ENCODE peak calls at places on chromosomes 6 and 20, in eight cellular contexts. One of them, this sample, is unnamed.

GRCh38 chr6:21064716-21065340 is 528.7 kb upstream of the SOX4 start:
- DNase-seq in GM23248: no peak
- DNase-seq in keratinocyte: no peak
- DNase-seq in IMR-90: no peak
- DNase-seq in adipocyte: peak; percentile 49
- DNase-seq in mesenchymal stem cell: no peak
- DNase-seq in HCT116: no peak
- DNase-seq in kidney: no peak
- DNase-seq in this sample: no peak

GRCh38 chr6:49787176-49787575 is at the start of gene PGK2:
- DNase-seq in GM23248: no peak
- DNase-seq in keratinocyte: no peak
- DNase-seq in IMR-90: no peak
- DNase-seq in adipocyte: no peak
- DNase-seq in mesenchymal stem cell: no peak
- DNase-seq in HCT116: peak; percentile 29
- DNase-seq in kidney: no peak
- DNase-seq in this sample: no peak

GRCh38 chr6:38599261-38599660 is 40.5 kb downstream of the BTBD9 start:
- DNase-seq in GM23248: no peak
- DNase-seq in keratinocyte: no peak
- DNase-seq in IMR-90: no peak
- DNase-seq in adipocyte: no peak
- DNase-seq in mesenchymal stem cell: no peak
- DNase-seq in HCT116: no peak
- DNase-seq in kidney: no peak
- DNase-seq in this sample: no peak

GRCh38 chr6:123986938-123987337 is 183.3 kb downstream of the NKAIN2 start:
- DNase-seq in GM23248: no peak
- DNase-seq in keratinocyte: no peak
- DNase-seq in IMR-90: no peak
- DNase-seq in adipocyte: no peak
- DNase-seq in mesenchymal stem cell: no peak
- DNase-seq in HCT116: no peak
- DNase-seq in kidney: no peak
- DNase-seq in this sample: no peak

GRCh38 chr20:49396230-49396629 is 86.2 kb downstream of the KCNB1 start:
- DNase-seq in GM23248: peak; percentile 37
- DNase-seq in keratinocyte: no peak
- DNase-seq in IMR-90: no peak
- DNase-seq in adipocyte: no peak
- DNase-seq in mesenchymal stem cell: no peak
- DNase-seq in HCT116: no peak
- DNase-seq in kidney: no peak
- DNase-seq in this sample: no peak

GRCh38 chr20:54219751-54220426 is 12.0 kb downstream of the PFDN4 start:
- DNase-seq in GM23248: peak; percentile 72
- DNase-seq in keratinocyte: no peak
- DNase-seq in IMR-90: peak; percentile 63
- DNase-seq in adipocyte: peak; percentile 85
- DNase-seq in mesenchymal stem cell: peak; percentile 33
- DNase-seq in HCT116: peak; percentile 28
- DNase-seq in kidney: no peak
- DNase-seq in this sample: no peak

GRCh38 chr20:57594092-57594911 is 25.9 kb downstream of the ZBP1 start:
- DNase-seq in GM23248: peak; percentile 47
- DNase-seq in keratinocyte: no peak
- DNase-seq in IMR-90: peak; percentile 8
- DNase-seq in adipocyte: peak; percentile 70
- DNase-seq in mesenchymal stem cell: peak; percentile 30
- DNase-seq in HCT116: peak; percentile 12
- DNase-seq in kidney: peak; percentile 74
- DNase-seq in this sample: peak; percentile 43

GRCh38 chr20:44247676-44248419 is 740 bp downstream of the GDAP1L1 start:
- DNase-seq in GM23248: peak; percentile 46
- DNase-seq in keratinocyte: no peak
- DNase-seq in IMR-90: peak; percentile 15
- DNase-seq in adipocyte: peak; percentile 38
- DNase-seq in mesenchymal stem cell: peak; percentile 46
- DNase-seq in HCT116: no peak
- DNase-seq in kidney: no peak
- DNase-seq in this sample: peak; percentile 39

GRCh38 chr6:446418-447366 is 55.1 kb downstream of the IRF4 start:
- DNase-seq in GM23248: peak; percentile 50
- DNase-seq in keratinocyte: no peak
- DNase-seq in IMR-90: no peak
- DNase-seq in adipocyte: no peak
- DNase-seq in mesenchymal stem cell: no peak
- DNase-seq in HCT116: no peak
- DNase-seq in kidney: peak; percentile 32
- DNase-seq in this sample: peak; percentile 64

GRCh38 chr6:138973481-138974140 is 14.4 kb downstream of the REPS1 start:
- DNase-seq in GM23248: peak; percentile 64
- DNase-seq in keratinocyte: no peak
- DNase-seq in IMR-90: peak; percentile 67
- DNase-seq in adipocyte: peak; percentile 43
- DNase-seq in mesenchymal stem cell: peak; percentile 51
- DNase-seq in HCT116: no peak
- DNase-seq in kidney: no peak
- DNase-seq in this sample: no peak

GRCh38 chr6:3848380-3848779 is 793 bp upstream of the FAM50B start:
- DNase-seq in GM23248: peak; percentile 85
- DNase-seq in keratinocyte: peak; percentile 36
- DNase-seq in IMR-90: no peak
- DNase-seq in adipocyte: no peak
- DNase-seq in mesenchymal stem cell: peak; percentile 21
- DNase-seq in HCT116: no peak
- DNase-seq in kidney: no peak
- DNase-seq in this sample: no peak

GRCh38 chr6:2102316-2102883 is 143.0 kb downstream of the GMDS start:
- DNase-seq in GM23248: no peak
- DNase-seq in keratinocyte: no peak
- DNase-seq in IMR-90: peak; percentile 29
- DNase-seq in adipocyte: no peak
- DNase-seq in mesenchymal stem cell: no peak
- DNase-seq in HCT116: no peak
- DNase-seq in kidney: no peak
- DNase-seq in this sample: no peak

GRCh38 chr6:63640062-63640461 is 4.5 kb downstream of the PHF3 start:
- DNase-seq in GM23248: peak; percentile 83
- DNase-seq in keratinocyte: no peak
- DNase-seq in IMR-90: peak; percentile 79
- DNase-seq in adipocyte: no peak
- DNase-seq in mesenchymal stem cell: peak; percentile 35
- DNase-seq in HCT116: no peak
- DNase-seq in kidney: no peak
- DNase-seq in this sample: no peak

GRCh38 chr6:137033828-137034227 is 10.9 kb downstream of the IL20RA start:
- DNase-seq in GM23248: no peak
- DNase-seq in keratinocyte: no peak
- DNase-seq in IMR-90: no peak
- DNase-seq in adipocyte: no peak
- DNase-seq in mesenchymal stem cell: peak; percentile 86
- DNase-seq in HCT116: no peak
- DNase-seq in kidney: no peak
- DNase-seq in this sample: peak; percentile 71

GRCh38 chr20:62551408-62552323 is 75.9 kb upstream of the GATA5 start:
- DNase-seq in GM23248: no peak
- DNase-seq in keratinocyte: no peak
- DNase-seq in IMR-90: no peak
- DNase-seq in adipocyte: no peak
- DNase-seq in mesenchymal stem cell: no peak
- DNase-seq in HCT116: no peak
- DNase-seq in kidney: no peak
- DNase-seq in this sample: no peak

GRCh38 chr6:18368277-18369105 is 18.7 kb upstream of the RNF144B start:
- DNase-seq in GM23248: no peak
- DNase-seq in keratinocyte: no peak
- DNase-seq in IMR-90: no peak
- DNase-seq in adipocyte: no peak
- DNase-seq in mesenchymal stem cell: no peak
- DNase-seq in HCT116: no peak
- DNase-seq in kidney: no peak
- DNase-seq in this sample: no peak

GRCh38 chr6:94636780-94637385 is 940.5 kb upstream of the MANEA start:
- DNase-seq in GM23248: no peak
- DNase-seq in keratinocyte: no peak
- DNase-seq in IMR-90: peak; percentile 1
- DNase-seq in adipocyte: no peak
- DNase-seq in mesenchymal stem cell: peak; percentile 28
- DNase-seq in HCT116: peak; percentile 19
- DNase-seq in kidney: no peak
- DNase-seq in this sample: no peak

GRCh38 chr6:125983246-125983945 is 2.9 kb upstream of the TRMT11 start:
- DNase-seq in GM23248: peak; percentile 85
- DNase-seq in keratinocyte: no peak
- DNase-seq in IMR-90: peak; percentile 91
- DNase-seq in adipocyte: peak; percentile 86
- DNase-seq in mesenchymal stem cell: peak; percentile 66
- DNase-seq in HCT116: no peak
- DNase-seq in kidney: no peak
- DNase-seq in this sample: no peak

GRCh38 chr6:11251553-11252358 is 19.3 kb upstream of the NEDD9 start:
- DNase-seq in GM23248: peak; percentile 79
- DNase-seq in keratinocyte: no peak
- DNase-seq in IMR-90: peak; percentile 64
- DNase-seq in adipocyte: peak; percentile 64
- DNase-seq in mesenchymal stem cell: peak; percentile 68
- DNase-seq in HCT116: no peak
- DNase-seq in kidney: peak; percentile 76
- DNase-seq in this sample: no peak

GRCh38 chr20:10190456-10190855 is 28.2 kb upstream of the SNAP25 start:
- DNase-seq in GM23248: no peak
- DNase-seq in keratinocyte: no peak
- DNase-seq in IMR-90: no peak
- DNase-seq in adipocyte: no peak
- DNase-seq in mesenchymal stem cell: no peak
- DNase-seq in HCT116: no peak
- DNase-seq in kidney: no peak
- DNase-seq in this sample: no peak

GRCh38 chr6:99241905-99242534 is 107.5 kb downstream of the FAXC start:
- DNase-seq in GM23248: peak; percentile 47
- DNase-seq in keratinocyte: no peak
- DNase-seq in IMR-90: peak; percentile 40
- DNase-seq in adipocyte: peak; percentile 62
- DNase-seq in mesenchymal stem cell: peak; percentile 13
- DNase-seq in HCT116: peak; percentile 38
- DNase-seq in kidney: no peak
- DNase-seq in this sample: peak; percentile 10

GRCh38 chr20:53080969-53081871 is 109.1 kb downstream of the TSHZ2 start:
- DNase-seq in GM23248: peak; percentile 38
- DNase-seq in keratinocyte: peak; percentile 25
- DNase-seq in IMR-90: peak; percentile 27
- DNase-seq in adipocyte: no peak
- DNase-seq in mesenchymal stem cell: peak; percentile 84
- DNase-seq in HCT116: no peak
- DNase-seq in kidney: no peak
- DNase-seq in this sample: no peak

GRCh38 chr20:50332491-50332980 is 141.9 kb downstream of the CEBPB start:
- DNase-seq in GM23248: no peak
- DNase-seq in keratinocyte: no peak
- DNase-seq in IMR-90: no peak
- DNase-seq in adipocyte: no peak
- DNase-seq in mesenchymal stem cell: no peak
- DNase-seq in HCT116: no peak
- DNase-seq in kidney: no peak
- DNase-seq in this sample: no peak

GRCh38 chr6:51330971-51331370 is 512.3 kb downstream of the TFAP2B start:
- DNase-seq in GM23248: no peak
- DNase-seq in keratinocyte: no peak
- DNase-seq in IMR-90: no peak
- DNase-seq in adipocyte: no peak
- DNase-seq in mesenchymal stem cell: no peak
- DNase-seq in HCT116: no peak
- DNase-seq in kidney: no peak
- DNase-seq in this sample: no peak
- H3K9ac ChIP-seq in GM23248: no peak overlapping the region
- H3K9ac ChIP-seq in keratinocyte: no peak overlapping the region
- H3K9ac ChIP-seq in IMR-90: no peak overlapping the region
- H3K9ac ChIP-seq in adipocyte: no peak overlapping the region
- H3K9ac ChIP-seq in mesenchymal stem cell: no peak overlapping the region
- H3K9ac ChIP-seq in HCT116: no peak overlapping the region
- H3K9ac ChIP-seq in kidney: no peak overlapping the region
- H3K9ac ChIP-seq in this sample: no peak overlapping the region

DNA sequence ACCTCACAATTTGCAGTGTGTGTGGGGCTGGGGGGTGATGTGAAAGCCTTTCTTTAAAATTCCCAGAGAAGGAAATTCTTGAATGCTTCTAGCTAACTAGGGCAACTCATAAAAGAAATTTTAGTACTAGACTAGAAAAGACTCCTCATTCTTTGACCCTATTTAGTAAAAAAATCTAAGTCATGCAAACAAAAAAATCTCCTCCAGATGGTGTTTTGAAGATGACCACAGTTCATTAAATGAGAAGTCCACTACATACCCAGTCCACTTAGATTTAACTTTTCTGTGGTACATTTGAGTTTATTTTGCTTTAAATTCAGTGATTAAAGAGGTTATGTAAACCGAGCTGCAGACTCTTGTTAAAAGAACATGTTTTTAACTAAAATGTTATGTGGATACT is 67.5 kb downstream of the NDUFAF5 start:
- DNase-seq in GM23248: no peak
- DNase-seq in keratinocyte: no peak
- DNase-seq in IMR-90: no peak
- DNase-seq in adipocyte: peak; percentile 48
- DNase-seq in mesenchymal stem cell: no peak
- DNase-seq in HCT116: no peak
- DNase-seq in kidney: no peak
- DNase-seq in this sample: no peak
- H3K9ac ChIP-seq in GM23248: no peak overlapping the region
- H3K9ac ChIP-seq in keratinocyte: no peak overlapping the region
- H3K9ac ChIP-seq in IMR-90: no peak overlapping the region
- H3K9ac ChIP-seq in adipocyte: no peak overlapping the region
- H3K9ac ChIP-seq in mesenchymal stem cell: no peak overlapping the region
- H3K9ac ChIP-seq in HCT116: no peak overlapping the region
- H3K9ac ChIP-seq in kidney: no peak overlapping the region
- H3K9ac ChIP-seq in this sample: no peak overlapping the region

GRCh38 chr6:106783631-106784566 is 154.5 kb downstream of the QRSL1 start:
- DNase-seq in GM23248: peak; percentile 35
- DNase-seq in keratinocyte: peak; percentile 96
- DNase-seq in IMR-90: no peak
- DNase-seq in adipocyte: no peak
- DNase-seq in mesenchymal stem cell: peak; percentile 24
- DNase-seq in HCT116: no peak
- DNase-seq in kidney: no peak
- DNase-seq in this sample: no peak
- H3K9ac ChIP-seq in GM23248: no peak overlapping the region
- H3K9ac ChIP-seq in keratinocyte: no peak overlapping the region
- H3K9ac ChIP-seq in IMR-90: no peak overlapping the region
- H3K9ac ChIP-seq in adipocyte: no peak overlapping the region
- H3K9ac ChIP-seq in mesenchymal stem cell: no peak overlapping the region
- H3K9ac ChIP-seq in HCT116: no peak overlapping the region
- H3K9ac ChIP-seq in kidney: peak overlapping the region; percentile 83
- H3K9ac ChIP-seq in this sample: no peak overlapping the region

DNA sequence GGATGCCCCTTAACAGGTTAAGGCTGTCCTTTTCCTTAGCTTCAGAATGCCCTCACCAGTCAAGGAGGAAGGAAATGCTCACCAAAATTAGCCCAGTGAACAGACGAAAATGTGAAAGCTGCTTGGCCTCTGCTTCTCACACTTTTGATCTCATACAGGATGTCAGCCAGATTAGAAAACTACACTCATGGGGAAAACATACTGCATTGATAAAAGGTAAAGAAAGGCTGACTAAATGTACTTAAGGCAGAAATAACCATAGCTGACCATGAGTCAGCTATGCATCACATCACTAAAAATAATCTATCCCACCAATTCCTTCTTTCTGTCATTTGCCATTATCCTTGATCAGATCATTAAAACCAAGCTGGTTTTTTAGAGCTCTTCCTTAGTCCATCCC is 198.4 kb upstream of the TENT5A start:
- DNase-seq in GM23248: peak; percentile 66
- DNase-seq in keratinocyte: no peak
- DNase-seq in IMR-90: peak; percentile 85
- DNase-seq in adipocyte: no peak
- DNase-seq in mesenchymal stem cell: peak; percentile 40
- DNase-seq in HCT116: peak; percentile 37
- DNase-seq in kidney: no peak
- DNase-seq in this sample: no peak
- H3K9ac ChIP-seq in GM23248: no peak overlapping the region
- H3K9ac ChIP-seq in keratinocyte: no peak overlapping the region
- H3K9ac ChIP-seq in IMR-90: no peak overlapping the region
- H3K9ac ChIP-seq in adipocyte: no peak overlapping the region
- H3K9ac ChIP-seq in mesenchymal stem cell: peak overlapping the region; percentile 13
- H3K9ac ChIP-seq in HCT116: no peak overlapping the region
- H3K9ac ChIP-seq in kidney: no peak overlapping the region
- H3K9ac ChIP-seq in this sample: no peak overlapping the region

This sample was measured in DND-41.